ENCODE peak calls at places on chromosomes 12 and 14, in six cellular contexts. One of them, this sample, is unnamed.

GRCh38 chr12:53053223-53054111 is 3.6 kb downstream of the TNS2 start:
- DNase-seq in CD8-positive, alpha-beta memory T cell: peak; percentile 44
- DNase-seq in ovary: peak; percentile 71
- DNase-seq in left ventricle myocardium inferior: peak; percentile 55
- DNase-seq in mesenchymal stem cell: peak; percentile 51
- DNase-seq in fibroblast of lung: no peak
- DNase-seq in this sample: peak; percentile 63

GRCh38 chr12:109518820-109519665 is 41.6 kb downstream of the UBE3B start:
- DNase-seq in ovary: peak; percentile 71
- DNase-seq in mesenchymal stem cell: peak; percentile 96
- DNase-seq in CD8-positive, alpha-beta memory T cell: peak; percentile 42
- DNase-seq in left ventricle myocardium inferior: peak; percentile 59
- DNase-seq in fibroblast of lung: peak; percentile 89
- DNase-seq in this sample: peak; percentile 81

GRCh38 chr14:24943024-24943423 is 106.9 kb downstream of the STXBP6 start:
- DNase-seq in ovary: no peak
- DNase-seq in left ventricle myocardium inferior: peak; percentile 30
- DNase-seq in mesenchymal stem cell: no peak
- DNase-seq in fibroblast of lung: no peak
- DNase-seq in CD8-positive, alpha-beta memory T cell: no peak
- DNase-seq in this sample: peak; percentile 83

GRCh38 chr14:81062816-81063215 is 107.4 kb downstream of the TSHR start:
- DNase-seq in CD8-positive, alpha-beta memory T cell: no peak
- DNase-seq in fibroblast of lung: no peak
- DNase-seq in mesenchymal stem cell: no peak
- DNase-seq in ovary: no peak
- DNase-seq in left ventricle myocardium inferior: no peak
- DNase-seq in this sample: peak; percentile 1

GRCh38 chr12:62933220-62933870 is 1.6 kb downstream of the PPM1H start:
- DNase-seq in CD8-positive, alpha-beta memory T cell: no peak
- DNase-seq in ovary: peak; percentile 26
- DNase-seq in mesenchymal stem cell: no peak
- DNase-seq in left ventricle myocardium inferior: peak; percentile 36
- DNase-seq in fibroblast of lung: no peak
- DNase-seq in this sample: no peak

GRCh38 chr14:81727243-81727642 is 193.6 kb upstream of the SEL1L start:
- DNase-seq in mesenchymal stem cell: no peak
- DNase-seq in left ventricle myocardium inferior: no peak
- DNase-seq in fibroblast of lung: peak; percentile 4
- DNase-seq in CD8-positive, alpha-beta memory T cell: no peak
- DNase-seq in ovary: no peak
- DNase-seq in this sample: no peak

GRCh38 chr14:37709419-37710195 is 114.2 kb downstream of the TTC6 start:
- DNase-seq in left ventricle myocardium inferior: no peak
- DNase-seq in mesenchymal stem cell: peak; percentile 41
- DNase-seq in fibroblast of lung: peak; percentile 17
- DNase-seq in CD8-positive, alpha-beta memory T cell: no peak
- DNase-seq in ovary: no peak
- DNase-seq in this sample: peak; percentile 51

GRCh38 chr14:64937176-64937820 is 5.2 kb downstream of the GPX2 start:
- DNase-seq in left ventricle myocardium inferior: peak; percentile 29
- DNase-seq in mesenchymal stem cell: no peak
- DNase-seq in CD8-positive, alpha-beta memory T cell: no peak
- DNase-seq in ovary: no peak
- DNase-seq in fibroblast of lung: no peak
- DNase-seq in this sample: no peak

GRCh38 chr14:60339571-60339970 is 90.5 kb downstream of the PPM1A start:
- DNase-seq in CD8-positive, alpha-beta memory T cell: no peak
- DNase-seq in left ventricle myocardium inferior: no peak
- DNase-seq in ovary: no peak
- DNase-seq in fibroblast of lung: no peak
- DNase-seq in mesenchymal stem cell: no peak
- DNase-seq in this sample: peak; percentile 26

GRCh38 chr14:49467091-49467490 is 119.1 kb downstream of the RPS29 start:
- DNase-seq in mesenchymal stem cell: no peak
- DNase-seq in CD8-positive, alpha-beta memory T cell: no peak
- DNase-seq in left ventricle myocardium inferior: no peak
- DNase-seq in fibroblast of lung: no peak
- DNase-seq in ovary: no peak
- DNase-seq in this sample: no peak

GRCh38 chr14:44625098-44625497 is 118.0 kb upstream of the FSCB start:
- DNase-seq in CD8-positive, alpha-beta memory T cell: no peak
- DNase-seq in mesenchymal stem cell: no peak
- DNase-seq in fibroblast of lung: no peak
- DNase-seq in ovary: no peak
- DNase-seq in left ventricle myocardium inferior: no peak
- DNase-seq in this sample: no peak

GRCh38 chr12:62865860-62866407 is 69.0 kb downstream of the PPM1H start:
- DNase-seq in fibroblast of lung: peak; percentile 76
- DNase-seq in CD8-positive, alpha-beta memory T cell: no peak
- DNase-seq in left ventricle myocardium inferior: no peak
- DNase-seq in ovary: no peak
- DNase-seq in mesenchymal stem cell: peak; percentile 44
- DNase-seq in this sample: peak; percentile 15

GRCh38 chr12:124464062-124464461 is 103.3 kb downstream of the NCOR2 start:
- DNase-seq in CD8-positive, alpha-beta memory T cell: no peak
- DNase-seq in fibroblast of lung: no peak
- DNase-seq in mesenchymal stem cell: peak; percentile 34
- DNase-seq in left ventricle myocardium inferior: peak; percentile 48
- DNase-seq in ovary: no peak
- DNase-seq in this sample: no peak
- H3K4me1 ChIP-seq in CD8-positive, alpha-beta memory T cell: peaks cover 30% of the 10 kb centered on the region
- H3K4me1 ChIP-seq in fibroblast of lung: peaks cover 3% of the 10 kb centered on the region
- H3K4me1 ChIP-seq in mesenchymal stem cell: peaks cover 52% of the 10 kb centered on the region
- H3K4me1 ChIP-seq in left ventricle myocardium inferior: peaks cover 26% of the 10 kb centered on the region
- H3K4me1 ChIP-seq in ovary: no peaks in the 10 kb centered on the region
- H3K4me1 ChIP-seq in this sample: peaks cover 3% of the 10 kb centered on the region

DNA sequence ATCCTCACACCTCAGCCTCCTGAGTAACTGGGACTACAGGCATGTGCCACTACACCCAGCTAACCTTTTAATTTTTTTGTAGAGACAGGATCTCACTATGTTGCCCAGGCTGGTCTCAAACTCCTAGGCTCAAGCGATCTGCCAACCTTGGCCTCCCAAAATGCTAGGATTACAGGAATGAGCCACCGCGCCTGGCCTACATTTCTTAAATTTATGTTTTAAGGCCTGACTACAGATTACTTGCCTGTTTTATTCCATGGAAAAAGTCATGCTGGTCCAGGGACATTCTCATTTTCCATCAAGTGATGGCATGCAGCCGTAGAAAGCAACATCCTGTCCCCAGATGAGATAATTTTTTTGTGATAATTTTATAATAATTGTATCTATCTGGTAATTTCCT is 6.1 kb downstream of the CD9 start:
- DNase-seq in ovary: no peak
- DNase-seq in left ventricle myocardium inferior: no peak
- DNase-seq in mesenchymal stem cell: no peak
- DNase-seq in CD8-positive, alpha-beta memory T cell: no peak
- DNase-seq in fibroblast of lung: no peak
- DNase-seq in this sample: no peak
- H3K4me1 ChIP-seq in ovary: no peaks in the 10 kb centered on the region
- H3K4me1 ChIP-seq in left ventricle myocardium inferior: peaks cover 100% of the 10 kb centered on the region
- H3K4me1 ChIP-seq in mesenchymal stem cell: peaks cover 27% of the 10 kb centered on the region
- H3K4me1 ChIP-seq in CD8-positive, alpha-beta memory T cell: peaks cover 6% of the 10 kb centered on the region
- H3K4me1 ChIP-seq in fibroblast of lung: peaks cover 8% of the 10 kb centered on the region
- H3K4me1 ChIP-seq in this sample: peaks cover 17% of the 10 kb centered on the region

GRCh38 chr12:26845057-26845666 is 12.2 kb upstream of the ITPR2 start:
- DNase-seq in left ventricle myocardium inferior: peak; percentile 48
- DNase-seq in ovary: peak; percentile 33
- DNase-seq in fibroblast of lung: peak; percentile 40
- DNase-seq in mesenchymal stem cell: peak; percentile 67
- DNase-seq in CD8-positive, alpha-beta memory T cell: no peak
- DNase-seq in this sample: peak; percentile 49
- H3K4me1 ChIP-seq in left ventricle myocardium inferior: peaks cover 23% of the 10 kb centered on the region
- H3K4me1 ChIP-seq in ovary: peaks cover 2% of the 10 kb centered on the region
- H3K4me1 ChIP-seq in fibroblast of lung: no peaks in the 10 kb centered on the region
- H3K4me1 ChIP-seq in mesenchymal stem cell: peaks cover 3% of the 10 kb centered on the region
- H3K4me1 ChIP-seq in CD8-positive, alpha-beta memory T cell: no peaks in the 10 kb centered on the region
- H3K4me1 ChIP-seq in this sample: peaks cover 14% of the 10 kb centered on the region

GRCh38 chr12:76083761-76084276 is 666 bp downstream of the NAP1L1 start:
- DNase-seq in ovary: peak; percentile 81
- DNase-seq in mesenchymal stem cell: peak; percentile 89
- DNase-seq in fibroblast of lung: peak; percentile 74
- DNase-seq in CD8-positive, alpha-beta memory T cell: peak; percentile 75
- DNase-seq in left ventricle myocardium inferior: peak; percentile 66
- DNase-seq in this sample: peak; percentile 83

GRCh38 chr12:76081909-76082308 is 2.6 kb downstream of the NAP1L1 start:
- DNase-seq in fibroblast of lung: no peak
- DNase-seq in ovary: no peak
- DNase-seq in CD8-positive, alpha-beta memory T cell: no peak
- DNase-seq in left ventricle myocardium inferior: no peak
- DNase-seq in mesenchymal stem cell: peak; percentile 1
- DNase-seq in this sample: no peak

GRCh38 chr12:76083246-76083735 is 1.2 kb downstream of the NAP1L1 start:
- DNase-seq in left ventricle myocardium inferior: no peak
- DNase-seq in CD8-positive, alpha-beta memory T cell: no peak
- DNase-seq in fibroblast of lung: no peak
- DNase-seq in mesenchymal stem cell: no peak
- DNase-seq in ovary: no peak
- DNase-seq in this sample: peak; percentile 23

GRCh38 chr12:76085159-76085868 is 829 bp upstream of the NAP1L1 start:
- DNase-seq in left ventricle myocardium inferior: no peak
- DNase-seq in mesenchymal stem cell: peak; percentile 88
- DNase-seq in ovary: no peak
- DNase-seq in CD8-positive, alpha-beta memory T cell: no peak
- DNase-seq in fibroblast of lung: peak; percentile 64
- DNase-seq in this sample: peak; percentile 51

GRCh38 chr12:76084277-76085158 is at the start of gene NAP1L1:
- DNase-seq in left ventricle myocardium inferior: peak; percentile 99
- DNase-seq in CD8-positive, alpha-beta memory T cell: peak; percentile 94
- DNase-seq in ovary: peak; percentile 97
- DNase-seq in mesenchymal stem cell: peak; percentile 99
- DNase-seq in fibroblast of lung: peak; percentile 99
- DNase-seq in this sample: peak; percentile 100
- H3K4me1 ChIP-seq in left ventricle myocardium inferior: peaks cover 61% of the 10 kb centered on the region
- H3K4me1 ChIP-seq in CD8-positive, alpha-beta memory T cell: peaks cover 39% of the 10 kb centered on the region
- H3K4me1 ChIP-seq in ovary: no peaks in the 10 kb centered on the region
- H3K4me1 ChIP-seq in mesenchymal stem cell: peaks cover 3% of the 10 kb centered on the region
- H3K4me1 ChIP-seq in fibroblast of lung: peaks cover 8% of the 10 kb centered on the region
- H3K4me1 ChIP-seq in this sample: peaks cover 30% of the 10 kb centered on the region

This sample was measured in GM23248.